ENCODE peak calls at places on chromosomes 3 and 15, in nine cellular contexts. One of them, this sample, is unnamed.

GRCh38 chr15:47582283-47582682 is 135.0 kb upstream of the SEMA6D start:
- DNase-seq in germinal center: no peak
- DNase-seq in kidney epithelial cell: no peak
- DNase-seq in posterior vena cava: no peak
- DNase-seq in left ventricle myocardium superior: no peak
- DNase-seq in anterior cingulate cortex: no peak
- DNase-seq in T-cell: no peak
- DNase-seq in NCI-H2171 treated with DMSO at 0.1 percent for 48 hours: no peak
- DNase-seq in stimulated activated CD4-positive, alpha-beta T cell treated with anti-CD3 and anti-CD28 coated beads, Interleukin-4, amount 100 ng/mL, for 48 hours: no peak
- DNase-seq in this sample: no peak

GRCh38 chr15:90143176-90143655 is 40.9 kb upstream of the IDH2 start:
- DNase-seq in left ventricle myocardium superior: peak
- DNase-seq in anterior cingulate cortex: no peak
- DNase-seq in NCI-H2171 treated with DMSO at 0.1 percent for 48 hours: peak
- DNase-seq in stimulated activated CD4-positive, alpha-beta T cell treated with anti-CD3 and anti-CD28 coated beads, Interleukin-4, amount 100 ng/mL, for 48 hours: peak
- DNase-seq in kidney epithelial cell: no peak
- DNase-seq in posterior vena cava: no peak
- DNase-seq in T-cell: peak
- DNase-seq in germinal center: peak
- DNase-seq in this sample: peak

GRCh38 chr3:59547874-59548273 is 498.0 kb upstream of the CFAP20DC start:
- DNase-seq in kidney epithelial cell: no peak
- DNase-seq in germinal center: no peak
- DNase-seq in stimulated activated CD4-positive, alpha-beta T cell treated with anti-CD3 and anti-CD28 coated beads, Interleukin-4, amount 100 ng/mL, for 48 hours: no peak
- DNase-seq in posterior vena cava: no peak
- DNase-seq in left ventricle myocardium superior: no peak
- DNase-seq in NCI-H2171 treated with DMSO at 0.1 percent for 48 hours: no peak
- DNase-seq in T-cell: no peak
- DNase-seq in anterior cingulate cortex: no peak
- DNase-seq in this sample: no peak

GRCh38 chr3:193140381-193140780 is 100.6 kb upstream of the PLAAT1 start:
- DNase-seq in posterior vena cava: no peak
- DNase-seq in germinal center: no peak
- DNase-seq in kidney epithelial cell: no peak
- DNase-seq in anterior cingulate cortex: no peak
- DNase-seq in stimulated activated CD4-positive, alpha-beta T cell treated with anti-CD3 and anti-CD28 coated beads, Interleukin-4, amount 100 ng/mL, for 48 hours: no peak
- DNase-seq in T-cell: no peak
- DNase-seq in left ventricle myocardium superior: no peak
- DNase-seq in NCI-H2171 treated with DMSO at 0.1 percent for 48 hours: no peak
- DNase-seq in this sample: no peak

GRCh38 chr15:98035577-98036010 is 75.1 kb downstream of the ARRDC4 start:
- DNase-seq in germinal center: no peak
- DNase-seq in posterior vena cava: no peak
- DNase-seq in left ventricle myocardium superior: no peak
- DNase-seq in NCI-H2171 treated with DMSO at 0.1 percent for 48 hours: no peak
- DNase-seq in kidney epithelial cell: peak
- DNase-seq in stimulated activated CD4-positive, alpha-beta T cell treated with anti-CD3 and anti-CD28 coated beads, Interleukin-4, amount 100 ng/mL, for 48 hours: no peak
- DNase-seq in T-cell: no peak
- DNase-seq in anterior cingulate cortex: no peak
- DNase-seq in this sample: no peak

GRCh38 chr3:44396200-44397171 is 57.9 kb downstream of the TCAIM start:
- DNase-seq in posterior vena cava: no peak
- DNase-seq in kidney epithelial cell: no peak
- DNase-seq in left ventricle myocardium superior: no peak
- DNase-seq in stimulated activated CD4-positive, alpha-beta T cell treated with anti-CD3 and anti-CD28 coated beads, Interleukin-4, amount 100 ng/mL, for 48 hours: no peak
- DNase-seq in T-cell: no peak
- DNase-seq in anterior cingulate cortex: no peak
- DNase-seq in germinal center: no peak
- DNase-seq in NCI-H2171 treated with DMSO at 0.1 percent for 48 hours: no peak
- DNase-seq in this sample: no peak

GRCh38 chr3:131975047-131975446 is 59.8 kb downstream of the CPNE4 start:
- DNase-seq in NCI-H2171 treated with DMSO at 0.1 percent for 48 hours: no peak
- DNase-seq in T-cell: no peak
- DNase-seq in stimulated activated CD4-positive, alpha-beta T cell treated with anti-CD3 and anti-CD28 coated beads, Interleukin-4, amount 100 ng/mL, for 48 hours: no peak
- DNase-seq in posterior vena cava: no peak
- DNase-seq in germinal center: no peak
- DNase-seq in left ventricle myocardium superior: no peak
- DNase-seq in anterior cingulate cortex: no peak
- DNase-seq in kidney epithelial cell: no peak
- DNase-seq in this sample: no peak

GRCh38 chr15:74504418-74504817 is 36.6 kb upstream of the ARID3B start:
- DNase-seq in germinal center: no peak
- DNase-seq in stimulated activated CD4-positive, alpha-beta T cell treated with anti-CD3 and anti-CD28 coated beads, Interleukin-4, amount 100 ng/mL, for 48 hours: no peak
- DNase-seq in NCI-H2171 treated with DMSO at 0.1 percent for 48 hours: no peak
- DNase-seq in anterior cingulate cortex: no peak
- DNase-seq in kidney epithelial cell: no peak
- DNase-seq in posterior vena cava: no peak
- DNase-seq in T-cell: no peak
- DNase-seq in left ventricle myocardium superior: no peak
- DNase-seq in this sample: no peak

GRCh38 chr3:46923559-46924350 is 46.2 kb downstream of the PTH1R start:
- DNase-seq in kidney epithelial cell: no peak
- DNase-seq in germinal center: peak
- DNase-seq in T-cell: peak
- DNase-seq in stimulated activated CD4-positive, alpha-beta T cell treated with anti-CD3 and anti-CD28 coated beads, Interleukin-4, amount 100 ng/mL, for 48 hours: no peak
- DNase-seq in posterior vena cava: peak
- DNase-seq in left ventricle myocardium superior: no peak
- DNase-seq in anterior cingulate cortex: no peak
- DNase-seq in NCI-H2171 treated with DMSO at 0.1 percent for 48 hours: no peak
- DNase-seq in this sample: peak

GRCh38 chr3:47780727-47781325 is 867 bp downstream of the SMARCC1 start:
- DNase-seq in anterior cingulate cortex: no peak
- DNase-seq in posterior vena cava: no peak
- DNase-seq in germinal center: no peak
- DNase-seq in kidney epithelial cell: no peak
- DNase-seq in left ventricle myocardium superior: no peak
- DNase-seq in stimulated activated CD4-positive, alpha-beta T cell treated with anti-CD3 and anti-CD28 coated beads, Interleukin-4, amount 100 ng/mL, for 48 hours: no peak
- DNase-seq in T-cell: no peak
- DNase-seq in NCI-H2171 treated with DMSO at 0.1 percent for 48 hours: peak
- DNase-seq in this sample: no peak

GRCh38 chr3:188901126-188901525 is 270.6 kb upstream of the TPRG1 start:
- DNase-seq in stimulated activated CD4-positive, alpha-beta T cell treated with anti-CD3 and anti-CD28 coated beads, Interleukin-4, amount 100 ng/mL, for 48 hours: no peak
- DNase-seq in left ventricle myocardium superior: no peak
- DNase-seq in germinal center: no peak
- DNase-seq in anterior cingulate cortex: no peak
- DNase-seq in T-cell: no peak
- DNase-seq in NCI-H2171 treated with DMSO at 0.1 percent for 48 hours: no peak
- DNase-seq in kidney epithelial cell: no peak
- DNase-seq in posterior vena cava: no peak
- DNase-seq in this sample: no peak

GRCh38 chr3:161474139-161474538 is 22.5 kb upstream of the OTOL1 start:
- DNase-seq in germinal center: no peak
- DNase-seq in anterior cingulate cortex: no peak
- DNase-seq in NCI-H2171 treated with DMSO at 0.1 percent for 48 hours: peak
- DNase-seq in T-cell: no peak
- DNase-seq in left ventricle myocardium superior: no peak
- DNase-seq in kidney epithelial cell: no peak
- DNase-seq in stimulated activated CD4-positive, alpha-beta T cell treated with anti-CD3 and anti-CD28 coated beads, Interleukin-4, amount 100 ng/mL, for 48 hours: no peak
- DNase-seq in posterior vena cava: no peak
- DNase-seq in this sample: no peak

GRCh38 chr15:76866008-76866407 is 39.1 kb downstream of the SCAPER start:
- DNase-seq in kidney epithelial cell: no peak
- DNase-seq in left ventricle myocardium superior: peak
- DNase-seq in posterior vena cava: no peak
- DNase-seq in NCI-H2171 treated with DMSO at 0.1 percent for 48 hours: no peak
- DNase-seq in stimulated activated CD4-positive, alpha-beta T cell treated with anti-CD3 and anti-CD28 coated beads, Interleukin-4, amount 100 ng/mL, for 48 hours: no peak
- DNase-seq in germinal center: no peak
- DNase-seq in anterior cingulate cortex: no peak
- DNase-seq in T-cell: no peak
- DNase-seq in this sample: no peak